ENCODE peak calls at places on chromosomes 11 and 22, in eight cellular contexts. M is NCI-H774; F is activated T-cell treated with anti-CD3 and anti-CD28 coated beads, Interleukin-2, amount 50 U/mL, for 1 hour; D is HCEC 1CT; K is endothelial cell; Z is CD4-positive, alpha-beta memory T cell; G is activated CD4-positive, CD25-positive, alpha-beta regulatory T cell treated with anti-CD3 and anti-CD28 coated beads, Interleukin-2, amount 50 U/mL, for 16 hours; A is nephron progenitor cell. E is an unnamed sample.

GRCh38 chr11:123577081-123577598 is 77.3 kb downstream of the SCN3B start:
- DNase-seq in G (peak; percentile 7), K (peak; percentile 91), Z (peak; percentile 36), A (peak; percentile 91), F (peak; percentile 75), M (peak; percentile 34), D (peak; percentile 13), E (peak; percentile 59)

GRCh38 chr11:94539420-94539819 is 4.3 kb upstream of the FUT4 start:
- DNase-seq in Z (no peak), K (no peak), A (no peak), D (no peak), F (no peak), G (no peak), M (peak; percentile 40), E (peak; percentile 19)

GRCh38 chr11:14904745-14905103 is 12.7 kb upstream of the CYP2R1 start:
- DNase-seq in A (peak; percentile 35), Z (peak; percentile 72), M (no peak), F (peak; percentile 87), D (peak; percentile 57), K (peak; percentile 87), G (peak; percentile 72), E (no peak)

GRCh38 chr11:122814401-122814800 is 23.9 kb upstream of the CRTAM start:
- DNase-seq in K (no peak), G (no peak), M (no peak), Z (no peak), F (no peak), D (no peak), A (no peak), E (peak; percentile 14)

GRCh38 chr11:9716275-9717039 is 52.6 kb downstream of the SWAP70 start:
- DNase-seq in F (no peak), Z (no peak), M (no peak), A (no peak), K (no peak), G (no peak), D (peak; percentile 65), E (no peak)

GRCh38 chr11:4049006-4049405 is 45.6 kb upstream of the RRM1 start:
- DNase-seq in F (no peak), A (no peak), D (no peak), G (no peak), Z (no peak), K (no peak), M (no peak), E (no peak)

GRCh38 chr11:129720994-129721393 is 94.7 kb upstream of the TMEM45B start:
- DNase-seq in Z (no peak), D (no peak), F (no peak), A (no peak), K (no peak), G (no peak), M (no peak), E (no peak)

GRCh38 chr11:19734171-19734570 is 21.5 kb downstream of the NAV2 start:
- DNase-seq in G (no peak), D (peak; percentile 37), K (no peak), F (no peak), A (no peak), M (no peak), Z (no peak), E (no peak)

GRCh38 chr11:114293201-114293711 is 2.9 kb upstream of the NNMT start:
- DNase-seq in Z (no peak), F (no peak), G (no peak), D (no peak), K (no peak), A (no peak), M (no peak), E (no peak)

GRCh38 chr11:11320820-11321219 is 32.2 kb downstream of the CSNK2A3 start:
- DNase-seq in Z (no peak), G (no peak), F (no peak), A (no peak), K (no peak), M (no peak), D (no peak), E (no peak)

GRCh38 chr22:50027639-50028537 is 15.3 kb upstream of the IL17REL start:
- DNase-seq in M (no peak), G (no peak), F (peak; percentile 58), Z (peak; percentile 58), D (no peak), A (no peak), K (no peak), E (no peak)

GRCh38 chr11:28860898-28861297 is 752.7 kb downstream of the METTL15 start:
- DNase-seq in G (no peak), D (peak; percentile 85), M (no peak), A (no peak), K (no peak), F (no peak), Z (no peak), E (no peak)

GRCh38 chr22:47629273-47629711 is 866.8 kb downstream of the TBC1D22A start:
- DNase-seq in G (no peak), K (no peak), Z (no peak), A (no peak), D (no peak), F (no peak), M (no peak), E (no peak)

GRCh38 chr11:86737752-86738151 is 62.6 kb upstream of the PRSS23 start:
- DNase-seq in F (no peak), M (no peak), Z (no peak), D (peak; percentile 70), K (no peak), A (no peak), G (no peak), E (no peak)

GRCh38 chr11:73980001-73980960 is 2.4 kb downstream of the UCP2 start:
- DNase-seq in M (peak; percentile 82), Z (peak; percentile 92), D (no peak), F (peak; percentile 78), G (peak; percentile 69), K (peak; percentile 24), A (no peak), E (peak; percentile 82)

GRCh38 chr22:38230916-38231315 is 29.1 kb downstream of the MAFF start:
- DNase-seq in G (no peak), M (no peak), F (no peak), D (no peak), K (no peak), A (no peak), Z (no peak), E (no peak)

GRCh38 chr22:49345896-49346295 is 481.8 kb downstream of the BRD1 start:
- DNase-seq in D (no peak), M (no peak), Z (no peak), G (no peak), F (no peak), K (no peak), A (no peak), E (no peak)

GRCh38 chr11:88886796-88887195 is 179.0 kb downstream of the GRM5 start:
- DNase-seq in F (no peak), G (no peak), K (peak; percentile 24), A (peak; percentile 42), M (no peak), Z (peak; percentile 35), D (peak; percentile 28), E (no peak)

GRCh38 chr11:32259641-32260081 is 168.8 kb downstream of the RCN1 start:
- DNase-seq in F (no peak), D (peak; percentile 84), M (no peak), K (no peak), A (no peak), Z (no peak), G (no peak), E (peak; percentile 22)

E was measured in NCI-H1417.